ENCODE peak calls at places on chromosomes 13 and 19, in four cellular contexts. K, X, R and D are unnamed samples. For H3K4me1, the result is how much of the 10 kb centered on the place peaks cover.

GRCh38 chr13:75329723-75330122 is 152.2 kb downstream of the TBC1D4 start:
- DNase-seq in K (no peak), X (no peak), R (no peak), D (no peak)

GRCh38 chr13:94583926-94584325 is 12.0 kb downstream of the TGDS start:
- DNase-seq in K (no peak), X (no peak), R (no peak), D (no peak)

GRCh38 chr13:80523134-80523533 is 182.2 kb upstream of the SPRY2 start:
- DNase-seq in K (no peak), X (no peak), R (no peak), D (no peak)

GRCh38 chr13:99386911-99387788 is 80.0 kb upstream of the GPR183 start:
- DNase-seq in K (peak), X (peak), R (no peak), D (peak)

GRCh38 chr19:38081547-38082255 is 142.3 kb downstream of the DPF1 start:
- DNase-seq in K (no peak), X (no peak), R (no peak), D (no peak)

GRCh38 chr19:341386-342127 is 3.0 kb downstream of the MIER2 start:
- DNase-seq in K (no peak), X (no peak), R (no peak), D (no peak)

GRCh38 chr19:6501740-6502648 is at the start of gene TUBB4A:
- DNase-seq in K (peak), X (peak), R (no peak), D (peak)

GRCh38 chr13:70249332-70250064 is 141.2 kb upstream of the KLHL1 start:
- DNase-seq in K (no peak), X (no peak), R (no peak), D (no peak)

GRCh38 chr19:33245948-33246728 is 20.5 kb upstream of the SLC7A10 start:
- DNase-seq in K (peak), X (no peak), R (no peak), D (no peak)

GRCh38 chr13:73708393-73708985 is 425.7 kb downstream of the KLF12 start:
- DNase-seq in K (no peak), X (peak), R (no peak), D (peak)

GRCh38 chr19:6811906-6812305 is 39.4 kb downstream of the VAV1 start:
- DNase-seq in K (no peak), X (no peak), R (no peak), D (no peak)

DNA sequence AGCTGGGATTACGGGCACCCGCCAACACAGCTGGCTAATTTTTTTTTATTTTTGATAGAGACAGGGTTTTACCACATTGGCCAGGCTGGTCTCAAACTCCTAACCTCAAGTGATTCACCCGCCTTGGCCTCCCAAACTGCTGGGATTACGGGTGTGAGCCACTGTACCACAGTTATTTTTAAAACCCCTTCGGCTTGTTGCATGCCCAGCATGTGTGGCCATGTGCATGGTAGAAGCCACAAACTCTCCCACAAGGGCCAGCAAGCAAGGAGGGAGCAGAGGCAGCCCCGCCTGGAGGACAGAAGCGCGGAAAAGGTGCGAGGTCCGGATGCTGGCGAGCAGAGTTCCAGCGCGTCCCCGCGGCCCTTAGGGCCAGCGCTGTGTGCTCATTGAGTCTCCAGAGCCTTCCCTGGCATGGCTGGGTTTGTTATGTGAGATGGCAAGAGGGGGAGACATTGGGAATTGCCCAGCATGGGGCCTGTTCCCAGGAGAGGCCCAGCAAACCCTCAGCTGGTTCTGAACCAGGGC is 12.9 kb downstream of the THOP1 start:
- DNase-seq in K (no peak), X (no peak), R (no peak), D (no peak)
- H3K27ac ChIP-seq in K (peak), X (no peak), R (peak), D (no peak)

GRCh38 chr19:10753305-10753704 is 35.4 kb downstream of the DNM2 start:
- DNase-seq in K (no peak), X (no peak), R (no peak), D (no peak)
- H3K4me1 ChIP-seq in K (half or more), X (under half), R (under half), D (half or more)

GRCh38 chr19:42176990-42177685 is 40.3 kb downstream of the DEDD2 start:
- DNase-seq in K (peak), X (peak), R (no peak), D (peak)
- TF ChIP-seq CTCF in K (peak), X (no peak), R (peak), D (peak)

GRCh38 chr19:16571689-16572331 is 405 bp downstream of the SLC35E1 start:
- DNase-seq in K (peak), X (peak), R (no peak), D (no peak)
- H3K27ac ChIP-seq in K (peak), X (peak), R (peak), D (peak)

GRCh38 chr19:1837625-1838105 is 10.6 kb downstream of the REXO1 start:
- DNase-seq in K (no peak), X (peak), R (no peak), D (peak)

GRCh38 chr19:1840541-1841115 is 7.7 kb downstream of the REXO1 start:
- DNase-seq in K (peak), X (no peak), R (no peak), D (no peak)

GRCh38 chr19:1839658-1840540 is 8.4 kb downstream of the REXO1 start:
- DNase-seq in K (no peak), X (peak), R (no peak), D (no peak)

GRCh38 chr19:1836458-1837221 is 11.6 kb downstream of the REXO1 start:
- DNase-seq in K (no peak), X (no peak), R (no peak), D (no peak)

DNA sequence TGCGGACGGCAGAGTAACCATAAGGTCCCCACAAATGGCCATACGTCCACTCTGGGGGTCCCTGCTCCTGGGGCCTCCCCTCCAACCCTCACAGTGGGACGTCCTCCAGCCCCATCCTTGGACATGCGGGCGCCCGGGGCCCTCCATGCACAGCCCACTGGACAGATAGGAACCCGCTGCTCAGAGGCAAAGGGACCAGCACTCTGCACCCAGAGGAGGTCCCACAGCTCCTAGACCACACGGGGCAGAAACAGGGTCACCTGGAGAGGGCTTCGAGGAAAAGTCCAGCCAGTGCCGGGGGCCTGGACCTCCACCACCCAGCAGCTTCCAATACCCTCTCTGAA is 11.1 kb downstream of the REXO1 start:
- DNase-seq in K (no peak), X (no peak), R (no peak), D (no peak)
- H3K4me1 ChIP-seq in K (under half), X (half or more), R (under half), D (under half)

DNA sequence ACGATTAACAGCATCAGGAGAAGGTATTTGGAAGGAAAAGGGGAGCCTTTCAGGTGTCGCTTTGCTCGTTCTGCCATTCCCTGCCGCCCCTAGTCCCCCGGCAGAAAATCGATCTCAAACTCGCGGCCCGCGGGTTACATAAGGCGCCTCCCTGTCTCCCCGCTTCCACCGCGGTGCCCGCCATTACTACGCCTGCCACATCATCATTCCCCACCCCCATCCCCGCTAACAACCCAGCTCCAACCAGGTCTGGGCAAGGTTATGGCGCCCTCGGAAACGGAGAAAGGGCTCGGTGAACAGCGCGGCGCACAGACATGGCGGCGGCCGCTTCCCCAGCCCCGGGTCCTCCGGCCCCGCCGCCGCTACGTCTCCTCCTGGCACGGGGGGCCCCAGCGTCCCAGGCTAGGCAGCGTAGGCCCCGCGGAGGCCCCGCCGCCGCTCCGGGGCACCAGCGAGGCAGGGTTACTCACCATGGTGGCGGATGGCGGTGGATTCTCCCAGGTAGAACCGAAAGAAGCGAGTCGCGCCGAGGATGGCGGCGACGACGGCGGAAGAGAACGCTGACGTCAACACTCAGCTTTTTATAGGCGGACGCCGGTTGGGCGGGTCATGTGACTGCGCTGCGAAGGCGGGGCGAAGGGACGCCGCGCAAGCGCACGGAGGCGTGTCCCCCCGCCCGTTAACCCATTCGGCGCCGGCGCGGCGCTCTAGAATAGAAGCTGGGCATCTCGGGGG is at the start of gene EEF2:
- DNase-seq in K (peak), X (peak), R (peak), D (peak)
- TF ChIP-seq CTCF in K (no peak), X (no peak), R (no peak), D (no peak)

GRCh38 chr19:16896098-16896912 is 7.5 kb downstream of the F2RL3 start:
- DNase-seq in K (no peak), X (peak), R (no peak), D (no peak)
- H3K27ac ChIP-seq in K (peak), X (peak), R (peak), D (no peak)

DNA sequence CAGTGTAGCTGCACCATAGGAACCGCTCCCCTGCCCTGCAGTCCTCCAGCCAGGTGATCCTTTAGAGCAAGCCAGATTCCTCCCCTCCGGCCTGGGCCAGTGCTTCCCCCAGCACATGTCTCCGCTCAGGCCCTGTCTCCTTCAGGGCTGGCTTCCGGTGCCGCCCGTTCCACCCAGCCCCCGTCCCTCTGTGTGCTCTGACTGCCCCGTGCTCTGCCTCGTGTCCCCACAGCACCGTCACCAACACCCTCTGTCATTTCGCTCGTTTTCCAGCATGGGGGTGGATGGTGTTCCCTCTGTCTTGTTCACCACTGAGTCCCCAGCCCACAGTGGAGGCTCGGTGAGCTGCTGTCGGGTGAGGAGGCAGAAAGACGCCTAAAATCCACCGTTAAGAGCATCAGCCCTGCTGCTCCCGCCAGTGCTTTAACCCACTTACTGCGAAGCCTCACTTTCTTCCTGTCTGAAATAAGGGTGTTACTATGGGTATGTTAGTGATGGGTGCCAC is 54.5 kb downstream of the TSSK6 start:
- DNase-seq in K (peak), X (peak), R (peak), D (peak)
- H3K4me1 ChIP-seq in K (half or more), X (half or more), R (half or more), D (half or more)